ENCODE peak calls at places on chromosomes 13 and 19, in four cellular contexts. T is A549, B is lower leg skin, I is upper lobe of left lung. V is an unnamed sample.

GRCh38 chr19:27844261-27844660 is 1368.7 kb downstream of the UQCRFS1 start:
- DNase-seq in I (no peak), B (no peak), T (no peak), V (no peak)

GRCh38 chr13:19665427-19665859 is 32.0 kb downstream of the MPHOSPH8 start:
- DNase-seq in T (no peak), B (no peak), I (no peak), V (no peak)

GRCh38 chr19:27758626-27759505 is 1454.1 kb downstream of the UQCRFS1 start:
- DNase-seq in T (no peak), I (no peak), B (no peak), V (no peak)

GRCh38 chr13:55563267-55563666 is 1577.5 kb upstream of the PRR20A start:
- DNase-seq in B (no peak), T (no peak), I (no peak), V (no peak)

GRCh38 chr13:114096811-114097503 is 35.5 kb downstream of the RASA3 start:
- DNase-seq in I (peak), B (no peak), T (no peak), V (peak)

GRCh38 chr13:113821847-113822246 is 42.0 kb downstream of the GAS6 start:
- DNase-seq in B (no peak), T (no peak), I (no peak), V (no peak)

GRCh38 chr13:22703601-22704209 is 477.1 kb upstream of the SGCG start:
- DNase-seq in I (no peak), T (no peak), B (no peak), V (no peak)

GRCh38 chr19:50537769-50538230 is 24.1 kb upstream of the ASPDH start:
- DNase-seq in B (peak), I (peak), T (peak), V (peak)

GRCh38 chr13:50574731-50575130 is 268.8 kb downstream of the DLEU7 start:
- DNase-seq in B (no peak), I (no peak), T (no peak), V (no peak)

GRCh38 chr13:84500016-84500415 is 617.7 kb upstream of the SLITRK1 start:
- DNase-seq in I (no peak), B (no peak), T (no peak), V (no peak)

GRCh38 chr13:21230516-21230915 is 54.1 kb downstream of the MRPL57 start:
- DNase-seq in I (no peak), B (no peak), T (no peak), V (no peak)

GRCh38 chr13:109198585-109198984 is 569.2 kb downstream of the MYO16 start:
- DNase-seq in I (peak), B (no peak), T (no peak), V (no peak)

GRCh38 chr13:64446372-64446771 is 2783.8 kb downstream of the PCDH9 start:
- DNase-seq in B (no peak), T (peak), I (no peak), V (no peak)

GRCh38 chr13:98089246-98089645 is 53.6 kb upstream of the FARP1 start:
- DNase-seq in T (no peak), I (no peak), B (no peak), V (no peak)

GRCh38 chr13:112133489-112134149 is 66.7 kb downstream of the SOX1 start:
- DNase-seq in B (no peak), I (no peak), T (no peak), V (no peak)

GRCh38 chr13:90891329-90891728 is 456.2 kb upstream of the MIR17HG start:
- DNase-seq in I (no peak), T (no peak), B (no peak), V (no peak)

DNA sequence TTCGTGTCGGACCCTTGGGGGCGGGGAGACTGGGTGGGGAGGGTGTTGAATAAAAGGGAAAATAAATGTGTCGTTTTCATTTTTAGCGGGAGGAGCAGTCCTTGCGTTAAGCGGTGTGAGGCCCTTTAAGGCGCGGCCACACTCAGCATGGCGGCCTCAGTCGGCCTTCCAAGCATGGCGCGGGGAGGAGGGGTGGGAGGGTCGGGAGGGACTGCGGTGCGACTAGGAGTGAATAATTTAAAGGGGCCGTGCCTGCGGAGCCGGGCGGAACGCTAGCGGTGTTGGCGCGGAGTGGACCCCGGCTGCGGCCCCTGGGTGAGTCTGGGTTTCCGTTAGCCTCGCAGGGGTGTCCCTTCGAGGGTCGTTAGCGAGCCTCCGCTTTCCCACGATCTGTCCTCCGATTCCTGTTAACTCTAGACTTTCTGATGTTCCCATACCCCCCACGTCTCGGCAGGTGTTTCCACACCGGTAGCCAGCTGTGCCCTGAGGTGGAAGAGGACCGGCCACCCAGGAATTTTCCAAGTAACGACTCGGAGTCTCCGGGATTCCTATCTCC is 1.5 kb upstream of the PNPLA6 start:
- DNase-seq in I (peak), B (peak), T (peak), V (peak)
- TF ChIP-seq POLR2A in I (peak), B (no peak), T (peak), V (peak)

GRCh38 chr13:35983206-35983605 is 148.0 kb downstream of the DCLK1 start:
- DNase-seq in T (no peak), B (no peak), I (no peak), V (no peak)

GRCh38 chr13:35978607-35979316 is 152.4 kb downstream of the DCLK1 start:
- DNase-seq in B (peak), I (no peak), T (peak), V (peak)

GRCh38 chr13:35976126-35976525 is 155.1 kb downstream of the DCLK1 start:
- DNase-seq in B (no peak), I (no peak), T (no peak), V (no peak)

GRCh38 chr13:35984287-35984686 is 146.9 kb downstream of the DCLK1 start:
- DNase-seq in B (no peak), T (no peak), I (no peak), V (no peak)

GRCh38 chr13:35979378-35979911 is 151.7 kb downstream of the DCLK1 start:
- DNase-seq in I (peak), T (no peak), B (peak), V (peak)
- TF ChIP-seq POLR2A in I (no peak), T (no peak), B (no peak), V (no peak)

GRCh38 chr19:662962-663681 is at the start of gene RNF126:
- DNase-seq in I (peak), B (peak), T (peak), V (peak)
- TF ChIP-seq POLR2A in I (peak), B (no peak), T (peak), V (peak)

GRCh38 chr19:15223649-15224371 is 8.4 kb downstream of the EPHX3 start:
- DNase-seq in B (no peak), T (no peak), I (no peak), V (no peak)
- TF ChIP-seq POLR2A in B (no peak), T (no peak), I (peak), V (no peak)

DNA sequence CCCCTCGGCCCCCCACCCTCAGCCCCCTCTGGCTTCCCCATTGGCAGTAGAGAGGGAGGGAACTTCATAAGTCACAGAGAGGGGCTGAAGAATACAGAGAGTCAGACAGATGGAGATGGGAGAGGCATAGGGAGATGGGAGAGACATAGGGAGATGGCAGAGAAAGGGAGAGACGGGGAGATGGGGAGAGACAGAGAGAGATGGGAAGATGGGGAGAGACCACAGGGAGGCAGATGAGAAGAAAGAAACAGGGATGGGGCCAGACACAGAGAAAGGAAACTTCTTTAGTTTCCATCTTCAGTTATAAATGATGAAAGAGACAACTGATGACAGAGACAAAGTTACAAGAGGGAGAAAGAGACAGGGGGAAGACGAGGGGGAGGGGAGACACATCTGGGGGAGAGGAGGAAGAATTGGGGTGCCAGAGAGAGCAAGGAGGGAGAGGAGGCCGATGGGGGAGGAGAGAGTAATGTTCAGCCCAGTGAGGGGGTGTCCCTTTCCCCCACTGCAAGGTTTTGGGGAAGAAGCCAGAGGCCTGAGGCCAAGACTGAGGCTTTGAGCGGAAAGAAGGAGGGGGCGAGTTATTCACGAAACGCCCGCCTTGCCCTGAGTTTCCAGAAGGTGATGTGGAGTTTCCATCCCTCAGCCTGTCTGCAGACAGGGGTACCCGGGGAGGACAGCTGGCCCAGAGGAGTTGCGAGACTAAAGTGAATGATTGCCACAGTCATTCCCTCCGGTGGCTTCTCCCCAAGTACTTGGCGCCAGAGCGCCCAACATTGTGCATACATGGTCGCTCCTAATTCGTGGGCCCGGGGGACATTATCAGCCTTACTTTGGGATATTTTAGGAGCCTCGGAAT is 692 bp upstream of the PPAN start:
- DNase-seq in B (no peak), T (no peak), I (no peak), V (no peak)
- TF ChIP-seq POLR2A in B (no peak), T (no peak), I (no peak), V (no peak)

GRCh38 chr19:17538684-17539287 is 16.7 kb upstream of the COLGALT1 start:
- DNase-seq in T (peak), B (no peak), I (no peak), V (no peak)

GRCh38 chr19:17541184-17541759 is 14.2 kb upstream of the COLGALT1 start:
- DNase-seq in T (no peak), I (no peak), B (no peak), V (no peak)

GRCh38 chr19:17542042-17542441 is 13.4 kb upstream of the COLGALT1 start:
- DNase-seq in B (no peak), T (no peak), I (no peak), V (no peak)

GRCh38 chr19:17540174-17540573 is 15.3 kb upstream of the COLGALT1 start:
- DNase-seq in B (no peak), T (no peak), I (no peak), V (no peak)

GRCh38 chr19:17539288-17540117 is 15.9 kb upstream of the COLGALT1 start:
- DNase-seq in T (peak), I (peak), B (peak), V (peak)
- TF ChIP-seq POLR2A in T (no peak), I (peak), B (no peak), V (no peak)

GRCh38 chr13:45332831-45333219 is 8.2 kb downstream of the TPT1 start:
- DNase-seq in B (no peak), I (no peak), T (no peak), V (no peak)

GRCh38 chr13:45333251-45333972 is 7.6 kb downstream of the TPT1 start:
- DNase-seq in I (no peak), B (no peak), T (no peak), V (no peak)

GRCh38 chr13:45336025-45336800 is 4.8 kb downstream of the TPT1 start:
- DNase-seq in B (no peak), T (no peak), I (no peak), V (no peak)

GRCh38 chr13:45335397-45336024 is 5.5 kb downstream of the TPT1 start:
- DNase-seq in B (no peak), T (no peak), I (no peak), V (no peak)

GRCh38 chr13:45333973-45334922 is 6.7 kb downstream of the TPT1 start:
- DNase-seq in I (no peak), T (no peak), B (no peak), V (no peak)
- TF ChIP-seq POLR2A in I (no peak), T (no peak), B (no peak), V (no peak)

GRCh38 chr19:45615795-45616708 is 14.0 kb upstream of the GPR4 start:
- DNase-seq in T (peak), B (peak), I (peak), V (peak)
- TF ChIP-seq POLR2A in T (no peak), B (no peak), I (no peak), V (no peak)

DNA sequence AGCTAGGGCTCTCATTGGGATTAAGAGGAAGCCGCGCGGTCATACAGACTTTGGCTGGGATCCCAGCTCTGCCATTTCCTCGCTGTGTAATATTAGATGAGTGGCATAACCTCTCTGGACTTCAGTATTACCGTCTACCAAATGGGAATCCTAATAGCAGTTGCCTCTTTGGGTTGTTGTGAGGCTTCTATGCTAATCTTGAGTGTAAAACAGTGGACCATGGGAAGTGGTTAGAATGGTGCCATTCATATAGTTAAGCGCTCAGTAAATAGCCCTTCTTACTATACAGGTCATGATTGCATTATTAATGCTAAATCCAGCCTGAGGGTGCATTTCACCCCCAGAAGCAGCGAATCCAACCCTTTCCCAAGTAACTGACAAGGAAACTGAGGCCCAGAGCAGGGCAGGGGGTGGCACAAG is 566 bp upstream of the OPA3 start:
- DNase-seq in T (no peak), B (no peak), I (no peak), V (no peak)
- TF ChIP-seq POLR2A in T (no peak), B (no peak), I (no peak), V (no peak)